ENCODE peak calls at places on chromosomes 16 and 17, in eight cellular contexts. R is K562, V is stomach, N is upper lobe of left lung, T is H1, L is transverse colon, Y is GM12878, M is SK-N-SH. D is an unnamed sample. For H3K4me1, the result is how much of the 10 kb centered on the place peaks cover.

GRCh38 chr17:48129981-48130380 is 22.4 kb downstream of the SNX11 start:
- DNase-seq in V (no peak), T (no peak), R (no peak), L (no peak), Y (no peak), M (peak), N (no peak), D (no peak)

GRCh38 chr16:77882359-77882758 is 94.0 kb downstream of the VAT1L start:
- DNase-seq in M (peak), N (no peak), Y (no peak), R (no peak), T (no peak), L (no peak), V (no peak), D (no peak)

GRCh38 chr16:66248096-66248495 is 118.4 kb upstream of the CDH5 start:
- DNase-seq in T (no peak), L (peak), R (no peak), V (peak), M (no peak), Y (no peak), N (no peak), D (peak)

GRCh38 chr17:81805707-81806460 is 1.9 kb downstream of the GCGR start:
- DNase-seq in N (no peak), M (no peak), R (no peak), L (no peak), T (no peak), Y (no peak), V (no peak), D (no peak)

GRCh38 chr16:74601131-74601871 is 5.6 kb downstream of the GLG1 start:
- DNase-seq in T (no peak), V (no peak), R (no peak), L (peak), Y (no peak), N (no peak), M (peak), D (no peak)

GRCh38 chr17:511001-511690 is 158.5 kb upstream of the RPH3AL start:
- DNase-seq in Y (no peak), M (no peak), T (no peak), L (no peak), V (no peak), R (no peak), N (no peak), D (peak)

GRCh38 chr17:34998205-34998604 is 17.9 kb downstream of the LIG3 start:
- DNase-seq in N (peak), L (peak), T (peak), R (peak), M (peak), V (peak), Y (peak), D (peak)

GRCh38 chr16:57152096-57153093 is 33.4 kb downstream of the PSME3IP1 start:
- DNase-seq in Y (no peak), R (no peak), L (no peak), T (no peak), N (no peak), M (no peak), V (no peak), D (peak)

GRCh38 chr17:56595831-56596740 is 2.6 kb downstream of the NOG start:
- DNase-seq in L (no peak), N (peak), R (no peak), Y (no peak), M (peak), V (no peak), T (peak), D (no peak)

GRCh38 chr17:70104688-70105087 is 29.7 kb downstream of the KCNJ16 start:
- DNase-seq in V (no peak), Y (no peak), M (no peak), R (no peak), T (no peak), N (no peak), L (no peak), D (no peak)

GRCh38 chr17:78344666-78345065 is 15.2 kb downstream of the SOCS3 start:
- DNase-seq in T (no peak), L (no peak), R (no peak), V (no peak), N (no peak), Y (no peak), M (no peak), D (no peak)

GRCh38 chr17:18143044-18143936 is 34.7 kb downstream of the MYO15A start:
- DNase-seq in T (peak), M (no peak), R (peak), N (peak), L (no peak), Y (no peak), V (no peak), D (no peak)

GRCh38 chr17:6641374-6641818 is 536 bp downstream of the TXNDC17 start:
- DNase-seq in N (no peak), M (no peak), Y (no peak), L (no peak), T (no peak), V (no peak), R (no peak), D (no peak)

GRCh38 chr17:82520041-82520910 is 744 bp downstream of the FOXK2 start:
- DNase-seq in Y (no peak), V (no peak), R (peak), T (peak), L (no peak), M (peak), N (peak), D (peak)

GRCh38 chr16:59878999-59879398 is 1144.9 kb upstream of the GOT2 start:
- DNase-seq in V (no peak), R (no peak), Y (no peak), M (no peak), L (no peak), T (no peak), N (no peak), D (no peak)

GRCh38 chr16:75261590-75262078 is 10.2 kb upstream of the BCAR1 start:
- DNase-seq in R (no peak), N (no peak), Y (no peak), V (no peak), T (peak), L (no peak), M (peak), D (no peak)

GRCh38 chr17:82799591-82799990 is 40.2 kb downstream of the ZNF750 start:
- DNase-seq in T (no peak), N (no peak), M (no peak), L (peak), V (no peak), Y (no peak), R (no peak), D (no peak)

GRCh38 chr16:68257906-68258800 is 6.2 kb upstream of the SLC7A6 start:
- DNase-seq in T (no peak), R (no peak), M (no peak), V (no peak), N (no peak), L (peak), Y (no peak), D (peak)

GRCh38 chr17:61009619-61010018 is 332.0 kb downstream of the BCAS3 start:
- DNase-seq in Y (peak), L (no peak), R (no peak), V (no peak), M (no peak), N (no peak), T (no peak), D (no peak)

DNA sequence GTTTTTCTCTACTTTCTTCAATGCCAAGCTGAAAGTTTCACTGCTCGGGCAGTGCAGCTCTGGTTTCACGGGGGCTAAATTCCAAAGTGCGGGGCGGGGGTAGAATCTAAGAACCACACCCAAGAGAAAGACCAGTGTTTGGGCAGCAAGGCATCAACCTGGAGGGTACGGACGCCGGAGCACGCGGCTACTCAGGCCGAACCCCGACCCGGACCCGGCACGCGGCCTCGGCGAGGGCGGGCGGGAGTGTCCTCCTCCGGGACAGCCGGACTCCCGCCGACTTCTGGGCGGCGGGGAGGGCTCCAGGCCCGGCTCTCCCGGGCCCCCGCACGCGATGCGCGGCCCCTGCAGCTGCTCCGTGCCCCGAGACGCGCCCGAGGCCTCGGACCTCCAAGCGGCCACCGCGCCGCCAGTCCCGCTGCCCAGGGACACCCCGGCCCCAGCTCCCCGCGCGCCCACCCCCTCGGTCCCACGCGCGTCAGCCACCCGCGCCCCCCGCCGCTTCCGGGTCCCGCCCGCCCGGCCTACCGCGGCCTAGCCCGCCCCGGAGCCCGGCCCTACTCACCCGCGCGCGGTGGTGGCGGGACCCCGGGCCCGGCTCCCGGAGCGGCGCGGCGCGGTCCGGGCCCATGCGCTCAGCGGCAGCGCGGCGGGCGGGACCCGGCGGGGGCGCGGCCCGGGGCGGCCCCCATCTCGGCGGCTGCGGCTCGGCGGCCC is 561 bp downstream of the AXIN1 start:
- DNase-seq in M (no peak), R (peak), T (no peak), Y (no peak), N (peak), L (peak), V (no peak), D (no peak)
- TF ChIP-seq EP300 in M (no peak), R (no peak), T (no peak), Y (no peak), N (no peak), L (no peak), V (no peak), D (no peak)

GRCh38 chr16:2003231-2003826 is 6.3 kb downstream of the ZNF598 start:
- DNase-seq in Y (no peak), R (no peak), M (no peak), L (no peak), V (no peak), T (no peak), N (no peak), D (no peak)

GRCh38 chr16:2001035-2001434 is 8.6 kb downstream of the ZNF598 start:
- DNase-seq in R (no peak), T (no peak), N (peak), Y (no peak), L (no peak), M (no peak), V (no peak), D (no peak)

GRCh38 chr16:2001456-2002355 is 7.9 kb downstream of the ZNF598 start:
- DNase-seq in R (no peak), L (no peak), T (no peak), M (no peak), Y (no peak), V (no peak), N (peak), D (no peak)

GRCh38 chr16:2003827-2004641 is 5.6 kb downstream of the ZNF598 start:
- DNase-seq in Y (no peak), R (peak), T (peak), V (peak), M (peak), N (peak), L (peak), D (peak)

DNA sequence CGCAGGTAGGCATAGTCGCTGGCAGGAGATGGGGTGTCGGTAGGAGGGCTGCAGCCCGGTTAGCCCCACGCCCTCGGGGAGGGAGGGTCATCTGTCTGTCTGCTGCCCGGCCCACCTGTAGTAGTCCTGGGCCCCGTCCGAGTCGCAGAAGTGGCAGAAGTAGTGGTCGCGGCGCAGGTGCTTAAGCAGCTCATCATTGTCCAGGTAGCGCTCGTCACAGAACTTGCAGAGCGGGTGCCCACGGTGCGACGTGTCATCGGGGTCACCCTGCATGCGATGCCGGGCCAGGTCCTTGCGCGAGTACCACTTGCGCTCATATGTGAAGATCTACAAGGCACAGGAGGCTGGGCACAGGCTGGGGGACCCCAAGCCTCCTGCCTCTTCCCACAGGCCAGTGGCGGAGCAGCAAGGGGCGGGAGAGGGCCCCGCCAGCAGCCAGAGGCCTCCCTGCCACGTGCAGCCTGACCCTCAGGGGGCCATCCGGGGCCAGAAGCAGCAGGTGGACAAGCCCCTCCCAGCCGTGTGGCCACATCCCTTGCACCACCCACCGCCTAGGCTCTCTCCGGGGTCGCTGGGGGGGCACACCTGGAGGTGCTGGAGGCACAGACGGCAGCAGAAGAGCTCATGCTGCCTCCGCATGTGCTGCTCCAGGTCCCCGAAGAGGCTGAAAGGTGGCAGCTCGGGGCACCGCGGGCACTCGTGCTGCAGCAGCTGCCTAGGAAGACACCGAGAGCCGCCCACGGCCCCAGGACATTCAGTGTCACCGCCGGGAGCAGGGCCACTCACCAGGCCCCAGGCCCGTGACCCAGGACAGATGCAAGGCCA is 7.0 kb downstream of the ZNF598 start:
- DNase-seq in M (no peak), Y (no peak), L (no peak), V (no peak), N (peak), T (no peak), R (no peak), D (no peak)
- TF ChIP-seq POLR2AphosphoS5 in M (no peak), Y (no peak), L (no peak), V (no peak), N (no peak), T (no peak), R (no peak), D (no peak)

GRCh38 chr17:1546292-1546922 is 16.2 kb downstream of the PITPNA start:
- DNase-seq in T (no peak), Y (no peak), R (no peak), V (no peak), N (no peak), L (no peak), M (no peak), D (no peak)
- H3K4me1 ChIP-seq in T (under half), Y (under half), R (under half), V (under half), N (under half), L (under half), M (under half), D (under half)

DNA sequence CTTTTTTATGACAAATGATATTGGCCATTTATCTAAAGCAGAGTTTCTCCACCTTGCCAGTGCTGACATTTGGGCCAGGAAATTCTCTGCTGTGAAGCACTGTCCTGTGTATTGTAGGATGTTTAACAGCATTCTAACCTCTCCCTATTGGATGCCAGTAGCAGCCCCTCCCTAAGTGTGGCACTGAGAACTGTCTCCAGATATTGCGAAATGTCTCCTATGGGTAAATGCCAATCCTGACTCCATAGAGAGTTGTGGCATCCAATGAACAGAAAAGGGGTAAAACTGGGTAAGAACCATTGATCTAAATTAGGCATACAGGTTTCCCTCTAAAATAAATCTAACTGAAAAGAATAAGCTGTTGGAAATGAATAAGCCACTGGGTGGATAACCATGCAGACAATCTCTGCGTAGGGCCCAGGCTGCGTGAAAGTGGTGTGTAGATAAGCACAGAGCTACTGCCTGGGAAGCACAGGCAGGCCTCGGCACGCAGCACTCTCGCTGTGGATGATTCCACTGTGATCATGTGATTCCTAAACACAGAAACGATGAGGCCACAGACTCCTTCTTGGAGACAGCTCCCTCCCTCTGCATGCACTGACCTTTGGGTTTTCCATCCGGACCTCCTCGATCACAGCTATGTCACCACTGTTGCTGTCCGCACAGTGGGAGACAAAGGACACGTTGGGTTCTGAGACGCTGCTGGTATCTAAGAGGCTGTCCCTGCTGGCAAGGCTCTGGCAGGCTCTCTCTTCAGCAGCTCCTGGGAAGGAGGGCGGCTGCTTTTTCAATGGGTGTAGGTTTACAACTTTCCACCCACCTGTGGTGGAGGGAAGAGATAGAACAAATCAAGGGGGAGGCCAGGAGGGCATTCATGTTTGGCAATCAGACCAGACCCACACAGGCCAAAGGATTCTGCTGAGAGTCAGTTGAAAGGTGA is 44.1 kb downstream of the GTF3C1 start:
- DNase-seq in T (no peak), Y (no peak), N (no peak), R (no peak), V (no peak), M (no peak), L (no peak), D (no peak)
- TF ChIP-seq EP300 in T (no peak), Y (no peak), N (no peak), R (no peak), V (no peak), M (no peak), L (no peak), D (no peak)

DNA sequence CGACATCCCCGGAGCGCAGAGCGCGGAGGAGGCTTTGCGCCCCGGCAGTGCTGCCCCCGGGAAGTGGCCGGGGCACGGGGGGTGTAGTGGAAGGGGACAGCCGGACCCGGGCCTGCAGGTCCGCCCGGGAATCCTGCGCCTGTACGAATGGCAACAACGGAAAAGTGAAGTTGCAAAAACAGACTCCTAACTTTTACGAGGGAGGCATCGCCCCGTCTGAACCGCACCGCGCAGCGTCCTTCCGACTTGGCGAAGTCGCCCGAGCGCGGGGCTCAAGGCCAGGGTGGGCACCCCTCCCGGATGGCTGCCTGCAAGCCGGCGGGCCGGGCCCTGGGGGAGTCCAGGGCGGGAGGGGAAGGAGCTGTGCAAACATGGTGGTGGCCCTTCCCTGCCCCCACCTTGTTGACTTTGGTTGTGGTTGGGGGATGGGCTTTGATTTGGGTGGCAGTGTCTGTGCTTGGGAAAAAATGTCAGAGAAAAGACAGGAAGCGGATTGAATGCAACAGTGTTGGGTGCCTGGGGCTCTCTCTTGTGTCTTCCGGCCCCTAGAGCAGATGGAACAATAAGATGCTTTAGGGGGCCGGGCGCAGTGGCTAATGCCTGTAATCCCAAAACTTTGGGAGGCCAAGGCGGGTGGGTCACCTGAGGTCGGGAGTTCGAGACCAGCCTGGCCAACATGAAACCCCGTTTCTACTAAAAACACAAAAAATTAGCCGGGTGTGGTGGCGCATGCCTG is 675 bp downstream of the RNF213 start:
- DNase-seq in Y (no peak), R (peak), T (peak), N (peak), L (peak), V (peak), M (peak), D (peak)
- TF ChIP-seq POLR2AphosphoS5 in Y (no peak), R (no peak), T (no peak), N (peak), L (peak), V (peak), M (no peak), D (peak)